ENCODE peak calls at places on chromosome 6, in four cellular contexts. P is IMR-90, E is lung, N is body of pancreas. X is an unnamed sample.

GRCh38 chr6:133681880-133682279 is 207.0 kb upstream of the TCF21 start:
- DNase-seq in N (no peak), P (no peak), E (no peak), X (no peak)

GRCh38 chr6:138765896-138766487 is 7.6 kb upstream of the CCDC28A start:
- DNase-seq in E (no peak), N (peak), P (peak), X (no peak)

GRCh38 chr6:142715386-142715785 is 229.6 kb downstream of the HIVEP2 start:
- DNase-seq in P (no peak), E (no peak), N (no peak), X (no peak)

GRCh38 chr6:89117285-89118108 is at the start of gene SRSF12:
- DNase-seq in N (peak), E (peak), P (peak), X (peak)

GRCh38 chr6:51118754-51119153 is 300.1 kb downstream of the TFAP2B start:
- DNase-seq in E (no peak), P (no peak), N (no peak), X (no peak)

GRCh38 chr6:101000334-101000733 is 119.2 kb upstream of the ASCC3 start:
- DNase-seq in N (no peak), P (no peak), E (no peak), X (no peak)

GRCh38 chr6:142542704-142543233 is 241.0 kb downstream of the ADGRG6 start:
- DNase-seq in E (peak), N (peak), P (peak), X (peak)

GRCh38 chr6:36127462-36128016 is 2.8 kb upstream of the MAPK13 start:
- DNase-seq in E (peak), N (peak), P (peak), X (peak)

GRCh38 chr6:147586044-147586443 is 77.6 kb downstream of the SAMD5 start:
- DNase-seq in N (peak), P (peak), E (no peak), X (no peak)

GRCh38 chr6:139753198-139753861 is 378.9 kb upstream of the CITED2 start:
- DNase-seq in N (no peak), P (peak), E (no peak), X (no peak)

GRCh38 chr6:82467338-82467737 is 103.7 kb downstream of the TPBG start:
- DNase-seq in E (no peak), N (no peak), P (no peak), X (no peak)

GRCh38 chr6:72724545-72724944 is 102.7 kb downstream of the KCNQ5 start:
- DNase-seq in P (no peak), E (no peak), N (no peak), X (no peak)

GRCh38 chr6:20432692-20433091 is 31.0 kb downstream of the E2F3 start:
- DNase-seq in E (no peak), N (no peak), P (no peak), X (no peak)

GRCh38 chr6:165864925-165865324 is 201.9 kb upstream of the PDE10A start:
- DNase-seq in E (no peak), N (no peak), P (no peak), X (no peak)
- H3K27ac ChIP-seq in E (no peak), N (no peak), P (no peak), X (no peak)

GRCh38 chr6:25691885-25692284 is 39.9 kb downstream of the SCGN start:
- DNase-seq in E (no peak), N (no peak), P (no peak), X (no peak)
- H3K27ac ChIP-seq in E (no peak), N (no peak), P (no peak), X (no peak)

GRCh38 chr6:41519748-41520699 is 26.2 kb upstream of the FOXP4 start:
- DNase-seq in N (peak), E (no peak), P (no peak), X (no peak)

GRCh38 chr6:41515995-41516394 is 30.2 kb upstream of the FOXP4 start:
- DNase-seq in P (no peak), E (no peak), N (no peak), X (no peak)

GRCh38 chr6:41519305-41519747 is 26.9 kb upstream of the FOXP4 start:
- DNase-seq in P (no peak), E (no peak), N (no peak), X (no peak)

GRCh38 chr6:41518118-41518517 is 28.1 kb upstream of the FOXP4 start:
- DNase-seq in E (no peak), N (no peak), P (no peak), X (no peak)

DNA sequence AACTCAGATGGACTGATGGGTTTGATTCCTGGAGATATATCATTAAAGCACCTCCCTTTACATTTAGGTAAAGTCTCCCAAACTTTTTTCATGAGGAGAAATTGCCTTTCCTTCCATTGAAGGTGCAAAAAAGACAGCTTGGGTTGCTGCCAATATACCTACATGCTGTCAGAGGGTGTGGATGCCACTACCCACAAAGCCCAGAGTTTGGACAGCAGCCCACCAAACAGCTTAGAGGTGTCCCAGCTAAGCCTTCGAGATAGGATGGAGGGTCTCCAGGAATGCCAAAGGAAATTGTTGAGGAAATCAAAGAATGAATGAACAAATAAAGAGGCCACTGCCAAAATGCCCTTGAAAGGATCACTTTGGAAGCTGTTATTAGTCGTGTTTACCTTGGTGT is 28.7 kb upstream of the FOXP4 start:
- DNase-seq in N (no peak), P (no peak), E (peak), X (no peak)
- H3K27ac ChIP-seq in N (no peak), P (no peak), E (no peak), X (no peak)

DNA sequence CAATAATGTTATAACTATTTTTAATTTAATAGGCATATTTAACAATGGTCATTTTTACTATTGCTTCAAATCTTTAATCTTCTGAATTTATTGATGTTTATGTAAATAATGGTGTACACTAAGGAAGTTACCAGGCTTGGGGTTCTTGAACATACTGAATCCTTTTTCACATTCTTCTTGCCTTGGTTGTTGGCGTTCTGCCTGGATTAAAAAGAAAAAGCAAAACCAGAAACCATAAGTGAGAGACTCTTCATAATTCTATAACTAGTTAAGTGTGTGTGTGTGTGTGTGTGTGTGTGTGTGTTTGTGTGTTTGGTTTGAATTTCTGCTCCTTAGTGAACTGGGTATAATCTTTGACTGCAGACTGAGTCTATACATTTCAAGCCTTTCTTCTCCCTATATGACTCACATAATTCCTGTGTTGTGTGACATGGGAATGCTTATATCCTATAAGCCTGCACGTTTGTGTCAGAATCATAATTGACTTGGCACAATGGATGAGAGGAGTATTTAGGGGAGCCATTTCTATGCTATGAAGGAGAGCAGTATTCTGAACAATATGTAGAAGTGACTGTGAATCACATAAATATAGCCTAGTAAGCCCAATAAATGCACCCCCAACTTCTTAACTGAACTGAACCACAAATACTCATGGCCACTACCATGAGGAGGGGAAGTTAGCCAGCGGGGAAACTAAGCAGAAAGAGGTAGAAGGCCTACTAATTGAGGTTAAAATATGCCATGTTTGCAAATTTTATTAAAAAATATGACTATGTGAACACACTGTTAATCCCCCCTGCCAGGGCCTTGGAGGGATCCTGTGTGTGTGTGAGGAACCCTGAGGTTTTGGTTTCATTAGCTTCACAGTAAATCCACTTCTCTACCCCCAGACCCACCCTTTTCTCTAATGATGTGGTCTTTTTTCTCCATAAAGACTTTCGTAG is 425.5 kb downstream of the BCKDHB start:
- DNase-seq in E (no peak), N (no peak), P (peak), X (no peak)
- H3K27ac ChIP-seq in E (no peak), N (no peak), P (no peak), X (no peak)

DNA sequence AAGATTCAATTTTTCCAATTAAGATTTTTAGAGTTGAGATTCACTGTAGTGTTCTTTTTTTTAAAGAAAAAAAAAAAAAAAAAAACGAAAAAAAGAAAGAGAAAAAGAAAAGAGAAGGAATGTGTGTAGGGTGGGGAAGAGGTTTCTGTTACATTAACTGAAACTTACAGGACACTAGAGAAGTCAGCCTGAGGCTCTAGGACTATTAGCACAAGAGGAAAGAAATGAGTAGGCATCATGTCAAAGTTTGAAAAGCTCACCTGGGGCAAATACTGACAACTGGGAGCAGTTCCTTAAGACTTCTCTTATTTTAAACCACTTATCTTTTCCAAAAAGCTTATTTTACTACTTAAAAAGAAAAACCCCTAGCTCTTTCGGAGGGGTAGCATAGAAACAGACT is 185.9 kb downstream of the DST start:
- DNase-seq in E (no peak), N (no peak), P (no peak), X (no peak)
- H3K27ac ChIP-seq in E (no peak), N (no peak), P (no peak), X (no peak)

GRCh38 chr6:52305948-52306767 is 21.6 kb upstream of the MCM3 start:
- DNase-seq in N (peak), E (no peak), P (no peak), X (no peak)
- H3K27ac ChIP-seq in N (peak), E (peak), P (no peak), X (no peak)

GRCh38 chr6:113564401-113565161 is 292.6 kb upstream of the MARCKS start:
- DNase-seq in P (peak), N (peak), E (peak), X (peak)
- H3K27ac ChIP-seq in P (peak), N (peak), E (peak), X (peak)

X was measured in right cardiac atrium.